ENCODE peak calls at places on chromosomes 1 and 21, in eight cellular contexts. One of them, this sample, is unnamed.
A peak's percentile ranks its signal among the peaks of the same experiment; 100 is the strongest.

GRCh38 chr1:59879556-59879955 is 47.0 kb downstream of the CYP2J2 start:
- DNase-seq in ELR: peak; percentile 63
- DNase-seq in activated T-helper 1 cell treated with anti-CD3 and anti-CD28 coated beads, Interleukin-12 subunit alpha, Interleukin-12 subunit beta, Interleukin-2, Interleukin-4 antibody, amounts not matched to agents 30 ng/mL and 10 ng/mL and 1 ng/mL, durations not matched to agents 14 hours and 24 hours and 36 hours: peak; percentile 22
- DNase-seq in T-helper 1 cell: peak; percentile 19
- DNase-seq in thyroid gland: peak; percentile 70
- DNase-seq in COR-L47: peak; percentile 53
- DNase-seq in progenitor cell of endocrine pancreas: peak; percentile 60
- DNase-seq in GM23248: peak; percentile 67
- DNase-seq in this sample: peak; percentile 50

GRCh38 chr1:241456743-241457142 is 62.8 kb downstream of the FH start:
- DNase-seq in ELR: no peak
- DNase-seq in activated T-helper 1 cell treated with anti-CD3 and anti-CD28 coated beads, Interleukin-12 subunit alpha, Interleukin-12 subunit beta, Interleukin-2, Interleukin-4 antibody, amounts not matched to agents 30 ng/mL and 10 ng/mL and 1 ng/mL, durations not matched to agents 14 hours and 24 hours and 36 hours: no peak
- DNase-seq in T-helper 1 cell: no peak
- DNase-seq in thyroid gland: no peak
- DNase-seq in COR-L47: no peak
- DNase-seq in progenitor cell of endocrine pancreas: no peak
- DNase-seq in GM23248: no peak
- DNase-seq in this sample: no peak

GRCh38 chr1:101520302-101520701 is 283.5 kb downstream of the S1PR1 start:
- DNase-seq in ELR: peak; percentile 72
- DNase-seq in activated T-helper 1 cell treated with anti-CD3 and anti-CD28 coated beads, Interleukin-12 subunit alpha, Interleukin-12 subunit beta, Interleukin-2, Interleukin-4 antibody, amounts not matched to agents 30 ng/mL and 10 ng/mL and 1 ng/mL, durations not matched to agents 14 hours and 24 hours and 36 hours: no peak
- DNase-seq in T-helper 1 cell: peak; percentile 3
- DNase-seq in thyroid gland: no peak
- DNase-seq in COR-L47: peak; percentile 62
- DNase-seq in progenitor cell of endocrine pancreas: no peak
- DNase-seq in GM23248: peak; percentile 71
- DNase-seq in this sample: peak; percentile 62

GRCh38 chr1:17581389-17582123 is 42.1 kb downstream of the ARHGEF10L start:
- DNase-seq in ELR: no peak
- DNase-seq in activated T-helper 1 cell treated with anti-CD3 and anti-CD28 coated beads, Interleukin-12 subunit alpha, Interleukin-12 subunit beta, Interleukin-2, Interleukin-4 antibody, amounts not matched to agents 30 ng/mL and 10 ng/mL and 1 ng/mL, durations not matched to agents 14 hours and 24 hours and 36 hours: no peak
- DNase-seq in T-helper 1 cell: no peak
- DNase-seq in thyroid gland: no peak
- DNase-seq in COR-L47: no peak
- DNase-seq in progenitor cell of endocrine pancreas: no peak
- DNase-seq in GM23248: no peak
- DNase-seq in this sample: no peak

GRCh38 chr1:227892930-227893695 is 54.6 kb downstream of the WNT9A start:
- DNase-seq in ELR: no peak
- DNase-seq in activated T-helper 1 cell treated with anti-CD3 and anti-CD28 coated beads, Interleukin-12 subunit alpha, Interleukin-12 subunit beta, Interleukin-2, Interleukin-4 antibody, amounts not matched to agents 30 ng/mL and 10 ng/mL and 1 ng/mL, durations not matched to agents 14 hours and 24 hours and 36 hours: no peak
- DNase-seq in T-helper 1 cell: no peak
- DNase-seq in thyroid gland: peak; percentile 0
- DNase-seq in COR-L47: no peak
- DNase-seq in progenitor cell of endocrine pancreas: peak; percentile 5
- DNase-seq in GM23248: no peak
- DNase-seq in this sample: no peak

GRCh38 chr1:44031051-44031899 is at the start of gene SLC6A9:
- DNase-seq in ELR: peak; percentile 66
- DNase-seq in activated T-helper 1 cell treated with anti-CD3 and anti-CD28 coated beads, Interleukin-12 subunit alpha, Interleukin-12 subunit beta, Interleukin-2, Interleukin-4 antibody, amounts not matched to agents 30 ng/mL and 10 ng/mL and 1 ng/mL, durations not matched to agents 14 hours and 24 hours and 36 hours: peak; percentile 34
- DNase-seq in T-helper 1 cell: peak; percentile 32
- DNase-seq in thyroid gland: peak; percentile 87
- DNase-seq in COR-L47: no peak
- DNase-seq in progenitor cell of endocrine pancreas: peak; percentile 28
- DNase-seq in GM23248: peak; percentile 71
- DNase-seq in this sample: peak; percentile 55

GRCh38 chr1:99613716-99614115 is 32.2 kb upstream of the PALMD start:
- DNase-seq in ELR: no peak
- DNase-seq in activated T-helper 1 cell treated with anti-CD3 and anti-CD28 coated beads, Interleukin-12 subunit alpha, Interleukin-12 subunit beta, Interleukin-2, Interleukin-4 antibody, amounts not matched to agents 30 ng/mL and 10 ng/mL and 1 ng/mL, durations not matched to agents 14 hours and 24 hours and 36 hours: no peak
- DNase-seq in T-helper 1 cell: no peak
- DNase-seq in thyroid gland: no peak
- DNase-seq in COR-L47: no peak
- DNase-seq in progenitor cell of endocrine pancreas: no peak
- DNase-seq in GM23248: peak; percentile 17
- DNase-seq in this sample: no peak

GRCh38 chr1:23263380-23263887 is 46.1 kb upstream of the HTR1D start:
- DNase-seq in ELR: no peak
- DNase-seq in activated T-helper 1 cell treated with anti-CD3 and anti-CD28 coated beads, Interleukin-12 subunit alpha, Interleukin-12 subunit beta, Interleukin-2, Interleukin-4 antibody, amounts not matched to agents 30 ng/mL and 10 ng/mL and 1 ng/mL, durations not matched to agents 14 hours and 24 hours and 36 hours: no peak
- DNase-seq in T-helper 1 cell: no peak
- DNase-seq in thyroid gland: no peak
- DNase-seq in COR-L47: no peak
- DNase-seq in progenitor cell of endocrine pancreas: no peak
- DNase-seq in GM23248: no peak
- DNase-seq in this sample: no peak

GRCh38 chr1:64574301-64574700 is 104.4 kb downstream of the CACHD1 start:
- DNase-seq in ELR: peak; percentile 71
- DNase-seq in activated T-helper 1 cell treated with anti-CD3 and anti-CD28 coated beads, Interleukin-12 subunit alpha, Interleukin-12 subunit beta, Interleukin-2, Interleukin-4 antibody, amounts not matched to agents 30 ng/mL and 10 ng/mL and 1 ng/mL, durations not matched to agents 14 hours and 24 hours and 36 hours: no peak
- DNase-seq in T-helper 1 cell: no peak
- DNase-seq in thyroid gland: no peak
- DNase-seq in COR-L47: no peak
- DNase-seq in progenitor cell of endocrine pancreas: no peak
- DNase-seq in GM23248: peak; percentile 62
- DNase-seq in this sample: no peak

GRCh38 chr21:46023126-46023985 is 41.8 kb downstream of the COL6A1 start:
- DNase-seq in ELR: no peak
- DNase-seq in activated T-helper 1 cell treated with anti-CD3 and anti-CD28 coated beads, Interleukin-12 subunit alpha, Interleukin-12 subunit beta, Interleukin-2, Interleukin-4 antibody, amounts not matched to agents 30 ng/mL and 10 ng/mL and 1 ng/mL, durations not matched to agents 14 hours and 24 hours and 36 hours: no peak
- DNase-seq in T-helper 1 cell: no peak
- DNase-seq in thyroid gland: no peak
- DNase-seq in COR-L47: no peak
- DNase-seq in progenitor cell of endocrine pancreas: no peak
- DNase-seq in GM23248: no peak
- DNase-seq in this sample: no peak

GRCh38 chr1:201758508-201759050 is 70.4 kb upstream of the IPO9 start:
- DNase-seq in ELR: no peak
- DNase-seq in activated T-helper 1 cell treated with anti-CD3 and anti-CD28 coated beads, Interleukin-12 subunit alpha, Interleukin-12 subunit beta, Interleukin-2, Interleukin-4 antibody, amounts not matched to agents 30 ng/mL and 10 ng/mL and 1 ng/mL, durations not matched to agents 14 hours and 24 hours and 36 hours: no peak
- DNase-seq in T-helper 1 cell: no peak
- DNase-seq in thyroid gland: no peak
- DNase-seq in COR-L47: no peak
- DNase-seq in progenitor cell of endocrine pancreas: no peak
- DNase-seq in GM23248: no peak
- DNase-seq in this sample: no peak

GRCh38 chr1:52955129-52955970 is 28.3 kb downstream of the SCP2 start:
- DNase-seq in ELR: peak; percentile 69
- DNase-seq in activated T-helper 1 cell treated with anti-CD3 and anti-CD28 coated beads, Interleukin-12 subunit alpha, Interleukin-12 subunit beta, Interleukin-2, Interleukin-4 antibody, amounts not matched to agents 30 ng/mL and 10 ng/mL and 1 ng/mL, durations not matched to agents 14 hours and 24 hours and 36 hours: no peak
- DNase-seq in T-helper 1 cell: no peak
- DNase-seq in thyroid gland: no peak
- DNase-seq in COR-L47: peak; percentile 12
- DNase-seq in progenitor cell of endocrine pancreas: no peak
- DNase-seq in GM23248: peak; percentile 92
- DNase-seq in this sample: no peak

GRCh38 chr1:186142916-186143315 is 232.1 kb downstream of the TPR start:
- DNase-seq in ELR: no peak
- DNase-seq in activated T-helper 1 cell treated with anti-CD3 and anti-CD28 coated beads, Interleukin-12 subunit alpha, Interleukin-12 subunit beta, Interleukin-2, Interleukin-4 antibody, amounts not matched to agents 30 ng/mL and 10 ng/mL and 1 ng/mL, durations not matched to agents 14 hours and 24 hours and 36 hours: no peak
- DNase-seq in T-helper 1 cell: no peak
- DNase-seq in thyroid gland: no peak
- DNase-seq in COR-L47: no peak
- DNase-seq in progenitor cell of endocrine pancreas: no peak
- DNase-seq in GM23248: no peak
- DNase-seq in this sample: no peak

GRCh38 chr1:31855038-31855845 is 39.4 kb upstream of the SPOCD1 start:
- DNase-seq in ELR: peak; percentile 54
- DNase-seq in activated T-helper 1 cell treated with anti-CD3 and anti-CD28 coated beads, Interleukin-12 subunit alpha, Interleukin-12 subunit beta, Interleukin-2, Interleukin-4 antibody, amounts not matched to agents 30 ng/mL and 10 ng/mL and 1 ng/mL, durations not matched to agents 14 hours and 24 hours and 36 hours: no peak
- DNase-seq in T-helper 1 cell: no peak
- DNase-seq in thyroid gland: no peak
- DNase-seq in COR-L47: no peak
- DNase-seq in progenitor cell of endocrine pancreas: no peak
- DNase-seq in GM23248: peak; percentile 71
- DNase-seq in this sample: no peak

GRCh38 chr21:23858878-23859277 is 1748.4 kb downstream of the MRPL39 start:
- DNase-seq in ELR: no peak
- DNase-seq in activated T-helper 1 cell treated with anti-CD3 and anti-CD28 coated beads, Interleukin-12 subunit alpha, Interleukin-12 subunit beta, Interleukin-2, Interleukin-4 antibody, amounts not matched to agents 30 ng/mL and 10 ng/mL and 1 ng/mL, durations not matched to agents 14 hours and 24 hours and 36 hours: no peak
- DNase-seq in T-helper 1 cell: no peak
- DNase-seq in thyroid gland: no peak
- DNase-seq in COR-L47: no peak
- DNase-seq in progenitor cell of endocrine pancreas: no peak
- DNase-seq in GM23248: no peak
- DNase-seq in this sample: no peak

GRCh38 chr1:21350132-21350885 is 60.0 kb upstream of the ECE1 start:
- DNase-seq in ELR: no peak
- DNase-seq in activated T-helper 1 cell treated with anti-CD3 and anti-CD28 coated beads, Interleukin-12 subunit alpha, Interleukin-12 subunit beta, Interleukin-2, Interleukin-4 antibody, amounts not matched to agents 30 ng/mL and 10 ng/mL and 1 ng/mL, durations not matched to agents 14 hours and 24 hours and 36 hours: no peak
- DNase-seq in T-helper 1 cell: no peak
- DNase-seq in thyroid gland: peak; percentile 54
- DNase-seq in COR-L47: no peak
- DNase-seq in progenitor cell of endocrine pancreas: no peak
- DNase-seq in GM23248: no peak
- DNase-seq in this sample: no peak